ENCODE peak calls at places on chromosomes 2 and 18, in ten cellular contexts. B is hepatocyte, C is neural progenitor cell, I is A549, T is colonic mucosa, S is IMR-90, Z is kidney, G is body of pancreas, W is esophagus squamous epithelium, X is lung. J is an unnamed sample. For H3K4me1, the result is how much of the 10 kb centered on the place peaks cover.

GRCh38 chr2:31239842-31240198 is 5.9 kb downstream of the EHD3 start:
- DNase-seq in B (no peak), G (no peak), Z (no peak), T (no peak), X (no peak), W (no peak), S (peak), I (no peak), C (no peak), J (peak)

GRCh38 chr2:68594674-68595492 is 48.5 kb upstream of the PROKR1 start:
- DNase-seq in W (no peak), Z (no peak), B (peak), X (peak), I (peak), S (peak), G (peak), C (peak), T (peak), J (no peak)

GRCh38 chr2:87996570-87996969 is 19.8 kb downstream of the RNU2-63P start:
- DNase-seq in S (no peak), W (no peak), G (no peak), B (peak), T (no peak), I (no peak), C (no peak), Z (no peak), X (no peak), J (no peak)

GRCh38 chr18:5311273-5312009 is 15.9 kb upstream of the ZBTB14 start:
- DNase-seq in G (no peak), S (no peak), X (no peak), W (no peak), I (no peak), C (no peak), Z (no peak), B (no peak), T (no peak), J (no peak)

GRCh38 chr2:158740127-158740526 is 55.0 kb upstream of the DAPL1 start:
- DNase-seq in C (no peak), G (no peak), X (no peak), B (no peak), I (no peak), Z (peak), W (no peak), S (peak), T (no peak), J (peak)

GRCh38 chr2:71727562-71727961 is 274.2 kb downstream of the DYSF start:
- DNase-seq in T (no peak), B (no peak), G (no peak), Z (no peak), I (no peak), C (no peak), X (no peak), W (no peak), S (no peak), J (no peak)

GRCh38 chr2:109166811-109167210 is 37.8 kb downstream of the SH3RF3 start:
- DNase-seq in W (no peak), T (no peak), X (no peak), S (peak), Z (no peak), B (no peak), C (no peak), G (no peak), I (no peak), J (peak)

GRCh38 chr18:23844991-23845680 is 155.9 kb downstream of the LAMA3 start:
- DNase-seq in S (no peak), Z (no peak), G (no peak), W (no peak), I (no peak), C (peak), B (peak), T (no peak), X (no peak), J (no peak)

GRCh38 chr2:45935791-45936622 is 284.5 kb downstream of the PRKCE start:
- DNase-seq in T (peak), G (peak), S (peak), B (peak), X (peak), W (peak), I (peak), C (peak), Z (peak), J (peak)

GRCh38 chr2:199484927-199485326 is 27.2 kb upstream of the SATB2 start:
- DNase-seq in W (no peak), B (no peak), Z (no peak), T (peak), G (no peak), I (no peak), S (no peak), C (no peak), X (no peak), J (peak)
- TF ChIP-seq CTCF in W (no peak), B (no peak), Z (no peak), T (peak), G (no peak), I (no peak), S (peak), C (peak), X (no peak), J (peak)

GRCh38 chr2:181784556-181784955 is 104.2 kb upstream of the NEUROD1 start:
- DNase-seq in X (no peak), I (no peak), Z (no peak), T (no peak), B (no peak), S (peak), W (no peak), G (no peak), C (no peak), J (no peak)
- H3K4me1 ChIP-seq in X (under half), I (half or more), Z (under half), T (under half), B (half or more), S (under half), W (under half), G (under half), C (under half), J (under half)

DNA sequence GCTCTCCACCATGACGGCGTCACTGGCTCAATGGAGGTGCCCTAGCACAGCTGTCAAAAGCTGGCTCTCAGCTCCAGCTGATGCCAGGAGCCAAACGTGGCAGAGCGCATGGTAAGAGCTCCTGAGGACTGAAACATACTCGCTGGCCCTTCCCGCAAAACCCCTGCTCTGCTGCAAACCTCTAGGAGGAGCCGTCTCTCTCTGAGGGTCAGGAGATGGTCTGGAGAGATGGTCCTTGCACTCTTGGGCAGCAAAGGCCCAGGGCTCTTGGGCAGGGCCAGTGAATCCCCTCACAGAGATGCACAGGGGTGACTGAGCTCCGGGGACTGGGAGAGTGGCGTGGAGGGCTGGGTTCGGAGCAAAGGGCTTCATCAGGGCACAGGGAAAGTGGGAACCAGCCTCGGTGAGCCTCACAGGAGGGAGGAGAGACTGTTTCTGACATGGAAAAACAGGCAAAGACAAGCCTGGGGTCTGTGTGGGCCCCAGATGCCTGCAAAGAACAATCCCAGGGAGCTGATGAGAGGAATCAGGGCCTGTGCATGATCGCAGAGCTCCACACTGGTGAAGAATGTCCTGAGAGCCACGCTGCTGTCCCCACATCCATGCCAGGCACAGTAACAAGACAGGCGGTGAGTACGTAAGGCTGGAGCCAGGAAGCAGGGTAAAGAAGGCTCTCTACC is 17.2 kb downstream of the SNORC start:
- DNase-seq in X (no peak), C (peak), W (no peak), B (no peak), I (no peak), S (no peak), Z (no peak), T (peak), G (no peak), J (peak)
- TF ChIP-seq CTCF in X (no peak), C (peak), W (no peak), B (no peak), I (peak), S (peak), Z (no peak), T (no peak), G (no peak), J (peak)

GRCh38 chr18:3266062-3266608 is 4.2 kb downstream of the MYL12B start:
- DNase-seq in C (no peak), Z (no peak), G (no peak), I (no peak), S (no peak), X (no peak), W (no peak), B (peak), T (no peak), J (no peak)
- H3K4me1 ChIP-seq in C (under half), Z (under half), G (half or more), I (half or more), S (under half), X (under half), W (half or more), B (under half), T (under half), J (half or more)

J was measured in osteoblast.